ENCODE peak calls at places on chromosomes 6 and 20, in eight cellular contexts. M is Calu3, W is endothelial cell, C is AG09309, K is AG10803, Q is kidney, Y is foreskin fibroblast, X is astrocyte of the spinal cord. O is an unnamed sample.

GRCh38 chr6:10659697-10660348 is 34.6 kb downstream of the C6orf52 start:
- DNase-seq in M (no peak), W (peak), C (no peak), K (no peak), Q (peak), Y (peak), X (no peak), O (no peak)

GRCh38 chr20:45088247-45088646 is 12.7 kb downstream of the KCNS1 start:
- DNase-seq in M (no peak), W (no peak), C (peak), K (peak), Q (no peak), Y (peak), X (peak), O (no peak)

GRCh38 chr6:57822896-57823358 is 505.5 kb downstream of the PRIM2 start:
- DNase-seq in M (no peak), W (no peak), C (no peak), K (no peak), Q (no peak), Y (peak), X (peak), O (no peak)

GRCh38 chr6:168597471-168597875 is 156.5 kb downstream of the SMOC2 start:
- DNase-seq in M (no peak), W (no peak), C (no peak), K (no peak), Q (no peak), Y (no peak), X (no peak), O (no peak)

GRCh38 chr6:143192766-143193165 is 132.1 kb downstream of the AIG1 start:
- DNase-seq in M (no peak), W (no peak), C (no peak), K (no peak), Q (no peak), Y (no peak), X (no peak), O (no peak)

GRCh38 chr20:12573428-12573827 is 435.3 kb upstream of the SPTLC3 start:
- DNase-seq in M (no peak), W (no peak), C (no peak), K (no peak), Q (no peak), Y (no peak), X (no peak), O (no peak)

GRCh38 chr6:116450769-116451740 is 10.1 kb upstream of the CALHM6 start:
- DNase-seq in M (peak), W (peak), C (no peak), K (no peak), Q (no peak), Y (no peak), X (no peak), O (no peak)

GRCh38 chr20:62195736-62196135 is 12.9 kb downstream of the MTG2 start:
- DNase-seq in M (no peak), W (no peak), C (no peak), K (no peak), Q (peak), Y (no peak), X (no peak), O (no peak)

GRCh38 chr20:61890210-61890609 is 175.5 kb downstream of the TAF4 start:
- DNase-seq in M (no peak), W (no peak), C (no peak), K (no peak), Q (no peak), Y (no peak), X (no peak), O (no peak)

GRCh38 chr6:84766796-84767590 is 2.6 kb upstream of the TBX18 start:
- DNase-seq in M (no peak), W (no peak), C (no peak), K (no peak), Q (peak), Y (no peak), X (peak), O (no peak)

GRCh38 chr6:166736606-166737005 is 109.6 kb upstream of the RPS6KA2 start:
- DNase-seq in M (peak), W (no peak), C (peak), K (no peak), Q (no peak), Y (peak), X (peak), O (no peak)

GRCh38 chr6:49333345-49334120 is 129.5 kb downstream of the MMUT start:
- DNase-seq in M (no peak), W (no peak), C (no peak), K (no peak), Q (no peak), Y (peak), X (no peak), O (no peak)

GRCh38 chr6:155188707-155189496 is 74.9 kb upstream of the CLDN20 start:
- DNase-seq in M (no peak), W (no peak), C (peak), K (peak), Q (no peak), Y (peak), X (peak), O (no peak)

GRCh38 chr6:35603326-35604202 is 85.2 kb downstream of the FKBP5 start:
- DNase-seq in M (no peak), W (no peak), C (no peak), K (no peak), Q (no peak), Y (peak), X (peak), O (no peak)

GRCh38 chr6:163189609-163190008 is 224.9 kb upstream of the QKI start:
- DNase-seq in M (no peak), W (no peak), C (no peak), K (no peak), Q (no peak), Y (no peak), X (no peak), O (no peak)

GRCh38 chr20:43457640-43458421 is at the start of gene SRSF6:
- DNase-seq in M (peak), W (peak), C (peak), K (peak), Q (peak), Y (peak), X (peak), O (peak)
- TF ChIP-seq CTCF in M (no peak), W (no peak), C (no peak), K (no peak), Q (no peak), Y (no peak), X (no peak), O (no peak)

GRCh38 chr20:50734730-50735679 is 3.6 kb downstream of the PARD6B start:
- DNase-seq in M (no peak), W (no peak), C (no peak), K (no peak), Q (no peak), Y (no peak), X (no peak), O (no peak)
- TF ChIP-seq CTCF in M (no peak), W (no peak), C (no peak), K (no peak), Q (no peak), Y (no peak), X (no peak), O (no peak)

GRCh38 chr20:21089421-21089820 is 16.7 kb downstream of the LINC00237 start:
- DNase-seq in M (no peak), W (no peak), C (no peak), K (no peak), Q (no peak), Y (no peak), X (no peak), O (no peak)

GRCh38 chr20:21090112-21090737 is 15.9 kb downstream of the LINC00237 start:
- DNase-seq in M (no peak), W (no peak), C (no peak), K (no peak), Q (no peak), Y (no peak), X (no peak), O (no peak)

GRCh38 chr20:21087862-21088540 is 18.2 kb downstream of the LINC00237 start:
- DNase-seq in M (no peak), W (no peak), C (no peak), K (no peak), Q (no peak), Y (no peak), X (no peak), O (no peak)

GRCh38 chr20:21096321-21097043 is 9.7 kb downstream of the LINC00237 start:
- DNase-seq in M (no peak), W (peak), C (no peak), K (peak), Q (no peak), Y (peak), X (no peak), O (no peak)

GRCh38 chr20:21090738-21091120 is 15.4 kb downstream of the LINC00237 start:
- DNase-seq in M (no peak), W (no peak), C (no peak), K (no peak), Q (no peak), Y (no peak), X (no peak), O (no peak)
- TF ChIP-seq CTCF in M (no peak), W (no peak), C (no peak), K (no peak), Q (no peak), Y (no peak), X (no peak), O (no peak)

GRCh38 chr20:10051185-10051584 is 16.4 kb downstream of the ANKEF1 start:
- DNase-seq in M (no peak), W (no peak), C (no peak), K (no peak), Q (no peak), Y (no peak), X (no peak), O (no peak)

GRCh38 chr20:10047427-10047826 is 12.6 kb downstream of the ANKEF1 start:
- DNase-seq in M (peak), W (peak), C (no peak), K (no peak), Q (no peak), Y (peak), X (no peak), O (no peak)
- TF ChIP-seq CTCF in M (no peak), W (peak), C (no peak), K (no peak), Q (no peak), Y (no peak), X (peak), O (no peak)

GRCh38 chr6:94071835-94072234 is 652.5 kb upstream of the EPHA7 start:
- DNase-seq in M (no peak), W (no peak), C (no peak), K (no peak), Q (no peak), Y (peak), X (peak), O (no peak)
- TF ChIP-seq CTCF in M (no peak), W (peak), C (no peak), K (no peak), Q (no peak), Y (no peak), X (peak), O (no peak)

GRCh38 chr6:156359912-156360311 is 417.3 kb upstream of the ARID1B start:
- DNase-seq in M (no peak), W (peak), C (no peak), K (no peak), Q (no peak), Y (no peak), X (no peak), O (no peak)
- TF ChIP-seq CTCF in M (no peak), W (peak), C (peak), K (no peak), Q (no peak), Y (no peak), X (no peak), O (no peak)

DNA sequence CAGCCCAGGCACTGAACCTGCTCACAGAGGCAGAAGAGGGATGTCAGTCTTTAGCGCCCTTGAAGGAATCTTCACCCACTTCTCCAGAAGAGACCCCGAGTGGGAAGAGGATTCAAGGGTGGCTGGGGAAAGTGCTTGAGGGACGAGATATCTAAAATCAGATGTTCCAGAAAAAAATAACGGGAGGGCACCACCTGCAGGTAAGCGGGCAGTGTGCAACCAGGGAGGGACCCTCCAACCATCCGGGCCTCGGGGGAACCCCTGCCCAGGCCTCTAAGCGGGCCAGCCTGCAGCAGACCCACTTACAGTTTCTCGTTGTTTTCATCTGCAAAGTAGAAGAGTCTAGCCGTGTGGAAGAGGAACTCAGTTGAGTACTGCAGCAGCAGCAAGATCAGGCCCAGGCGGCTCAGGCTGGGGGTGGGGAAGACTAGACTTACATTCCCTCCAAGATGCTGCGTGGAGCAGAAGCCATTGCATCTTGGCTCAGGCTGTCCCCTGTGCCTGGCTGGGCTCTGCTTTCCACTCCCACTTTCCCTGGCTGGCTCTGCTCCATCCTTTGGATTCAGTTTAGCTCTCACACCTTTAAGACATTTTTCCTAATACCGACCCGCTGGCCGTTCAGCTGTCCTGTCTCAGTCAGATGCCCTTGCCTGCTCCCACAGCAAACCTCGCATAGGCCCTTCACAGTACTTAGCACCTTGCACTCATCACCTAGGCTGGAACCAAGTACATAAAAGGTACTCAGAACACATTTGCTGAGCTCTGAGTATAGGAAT is 70.9 kb downstream of the TRAM2 start:
- DNase-seq in M (no peak), W (no peak), C (no peak), K (no peak), Q (no peak), Y (no peak), X (no peak), O (no peak)
- TF ChIP-seq CTCF in M (no peak), W (peak), C (no peak), K (no peak), Q (no peak), Y (no peak), X (no peak), O (no peak)

GRCh38 chr20:58155148-58155925 is 73.1 kb downstream of the ANKRD60 start:
- DNase-seq in M (no peak), W (no peak), C (no peak), K (no peak), Q (peak), Y (no peak), X (no peak), O (no peak)
- TF ChIP-seq CTCF in M (no peak), W (no peak), C (no peak), K (no peak), Q (no peak), Y (no peak), X (no peak), O (no peak)

GRCh38 chr20:36285746-36286447 is 20.2 kb upstream of the DLGAP4 start:
- DNase-seq in M (no peak), W (no peak), C (no peak), K (no peak), Q (no peak), Y (no peak), X (no peak), O (no peak)
- TF ChIP-seq CTCF in M (no peak), W (no peak), C (no peak), K (no peak), Q (no peak), Y (no peak), X (no peak), O (no peak)

GRCh38 chr20:60050193-60050960 is 92.2 kb downstream of the CDH26 start:
- DNase-seq in M (peak), W (no peak), C (no peak), K (no peak), Q (no peak), Y (no peak), X (no peak), O (no peak)
- TF ChIP-seq CTCF in M (peak), W (peak), C (no peak), K (peak), Q (no peak), Y (no peak), X (no peak), O (no peak)